ENCODE peak calls at places on chromosomes 7 and 10, in five cellular contexts. X is neuronal stem cell, F is IMR-90, L is H9, V is H1. P is an unnamed sample.

GRCh38 chr7:75985518-75986146 is 8.8 kb downstream of the TMEM120A start:
- DNase-seq in X (no peak), F (no peak), L (no peak), V (no peak), P (no peak)

GRCh38 chr10:110207805-110208613 is 604 bp downstream of the MXI1 start:
- DNase-seq in X (peak; percentile 48), F (peak; percentile 17), L (peak; percentile 57), V (no peak), P (peak; percentile 62)

GRCh38 chr7:26007510-26007909 is 144.5 kb upstream of the NFE2L3 start:
- DNase-seq in X (no peak), F (no peak), L (no peak), V (no peak), P (no peak)

GRCh38 chr7:149770728-149771127 is 2.7 kb downstream of the ZNF467 start:
- DNase-seq in X (no peak), F (no peak), L (no peak), V (no peak), P (no peak)

GRCh38 chr10:63388421-63389031 is 77.3 kb downstream of the JMJD1C start:
- DNase-seq in X (no peak), F (peak; percentile 6), L (no peak), V (no peak), P (peak; percentile 45)

GRCh38 chr10:103745264-103746247 is 109.8 kb downstream of the SH3PXD2A start:
- DNase-seq in X (no peak), F (peak; percentile 44), L (peak; percentile 56), V (no peak), P (no peak)

GRCh38 chr10:68560201-68560915 is at the start of gene TET1:
- DNase-seq in X (peak; percentile 90), F (peak; percentile 59), L (peak; percentile 87), V (peak; percentile 59), P (peak; percentile 78)

GRCh38 chr10:93077860-93078337 is 4.2 kb downstream of the CYP26A1 start:
- DNase-seq in X (no peak), F (no peak), L (no peak), V (no peak), P (no peak)

GRCh38 chr7:148588891-148589215 is 1.7 kb upstream of the C7orf33 start:
- DNase-seq in X (no peak), F (no peak), L (no peak), V (no peak), P (no peak)

GRCh38 chr10:103921750-103922195 is 3.8 kb upstream of the STN1 start:
- DNase-seq in X (no peak), F (peak; percentile 31), L (peak; percentile 63), V (no peak), P (no peak)

GRCh38 chr10:47063858-47064257 is 152.6 kb downstream of the PTPN20 start:
- DNase-seq in X (no peak), F (no peak), L (no peak), V (no peak), P (no peak)

GRCh38 chr10:118564652-118565051 is 30.8 kb downstream of the PRLHR start:
- DNase-seq in X (peak; percentile 21), F (no peak), L (peak; percentile 79), V (no peak), P (no peak)

GRCh38 chr10:94232711-94233383 is 129.9 kb downstream of the NOC3L start:
- DNase-seq in X (no peak), F (no peak), L (no peak), V (no peak), P (no peak)

GRCh38 chr10:34280599-34281374 is 534.3 kb downstream of the PARD3 start:
- DNase-seq in X (no peak), F (peak; percentile 98), L (peak; percentile 43), V (no peak), P (peak; percentile 99)

GRCh38 chr7:5574770-5575269 is 151.2 kb upstream of the TNRC18 start:
- DNase-seq in X (no peak), F (no peak), L (peak; percentile 76), V (no peak), P (no peak)

GRCh38 chr10:26725837-26726727 is 28.6 kb downstream of the PDSS1 start:
- DNase-seq in X (peak; percentile 36), F (peak; percentile 67), L (no peak), V (peak; percentile 5), P (peak; percentile 59)

GRCh38 chr7:73718905-73719805 is at the start of gene STX1A:
- DNase-seq in X (no peak), F (peak; percentile 59), L (peak; percentile 67), V (no peak), P (peak; percentile 67)

GRCh38 chr10:1037098-1037497 is 11.4 kb upstream of the IDI2 start:
- DNase-seq in X (no peak), F (no peak), L (no peak), V (no peak), P (peak; percentile 43)
- H3K27ac ChIP-seq in X (peak overlapping the region; percentile 55), F (no peak overlapping the region), L (no peak overlapping the region), V (no peak overlapping the region), P (no peak overlapping the region)

GRCh38 chr10:122713091-122713885 is 13.6 kb upstream of the C10orf120 start:
- DNase-seq in X (no peak), F (no peak), L (no peak), V (no peak), P (no peak)

GRCh38 chr10:122710576-122710975 is 10.9 kb upstream of the C10orf120 start:
- DNase-seq in X (no peak), F (no peak), L (no peak), V (no peak), P (no peak)

GRCh38 chr10:122721111-122721510 is 21.5 kb upstream of the C10orf120 start:
- DNase-seq in X (no peak), F (no peak), L (no peak), V (no peak), P (no peak)

GRCh38 chr10:122709971-122710370 is 10.3 kb upstream of the C10orf120 start:
- DNase-seq in X (no peak), F (no peak), L (no peak), V (no peak), P (no peak)

GRCh38 chr10:122715576-122715975 is 15.9 kb upstream of the C10orf120 start:
- DNase-seq in X (no peak), F (no peak), L (no peak), V (no peak), P (no peak)
- H2BK15ac ChIP-seq in X (no peak overlapping the region), F (no peak overlapping the region), L (no peak overlapping the region), V (no peak overlapping the region), P (no peak overlapping the region)

GRCh38 chr7:147432068-147432467 is 1158.5 kb upstream of the C7orf33 start:
- DNase-seq in X (peak; percentile 45), F (peak; percentile 48), L (peak; percentile 32), V (no peak), P (no peak)
- H2AFZ ChIP-seq in X (no peak overlapping the region), F (no peak overlapping the region), L (no peak overlapping the region), V (no peak overlapping the region), P (no peak overlapping the region)

GRCh38 chr7:1446611-1447032 is 12.6 kb downstream of the MICALL2 start:
- DNase-seq in X (no peak), F (no peak), L (no peak), V (no peak), P (no peak)

GRCh38 chr7:1449501-1449900 is 9.8 kb downstream of the MICALL2 start:
- DNase-seq in X (no peak), F (no peak), L (no peak), V (no peak), P (no peak)

GRCh38 chr7:1448958-1449357 is 10.3 kb downstream of the MICALL2 start:
- DNase-seq in X (no peak), F (no peak), L (no peak), V (no peak), P (no peak)

GRCh38 chr7:1447112-1447511 is 12.2 kb downstream of the MICALL2 start:
- DNase-seq in X (no peak), F (no peak), L (no peak), V (no peak), P (no peak)

DNA sequence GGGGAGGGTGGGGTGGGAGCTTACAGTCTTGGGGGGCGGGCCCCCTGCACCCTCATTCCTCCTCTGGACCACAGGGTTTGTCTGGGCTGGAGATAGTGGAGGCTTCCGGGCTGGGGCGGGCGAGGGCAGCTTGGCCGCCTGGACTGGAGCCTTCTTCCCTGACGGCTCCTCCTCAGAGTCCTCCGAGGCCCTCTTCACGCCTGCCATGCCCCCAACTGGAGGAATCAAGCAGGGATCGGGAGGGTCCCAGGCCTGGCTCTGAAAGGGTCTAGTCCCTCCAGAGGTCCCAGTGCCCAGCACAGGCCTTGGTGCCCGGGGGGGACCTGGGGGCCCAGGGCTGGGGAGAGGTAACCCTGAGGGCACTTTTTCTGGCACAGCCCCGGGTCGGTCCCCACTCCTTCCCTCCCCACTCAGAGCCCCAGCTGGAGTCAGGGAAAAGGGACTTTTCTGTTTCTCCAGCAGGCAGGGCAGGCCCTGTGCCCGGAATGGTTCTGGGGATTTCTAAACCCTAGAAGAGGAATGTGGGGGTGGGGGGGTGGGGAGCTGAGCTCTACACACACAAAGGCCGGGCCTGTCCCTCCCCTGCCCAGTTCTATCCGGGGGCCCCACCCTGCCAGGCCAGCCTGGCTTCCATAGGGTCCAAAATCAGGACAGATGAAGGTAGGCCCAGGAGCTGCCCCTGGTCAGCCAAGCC is 11.6 kb downstream of the MICALL2 start:
- DNase-seq in X (no peak), F (peak; percentile 50), L (no peak), V (no peak), P (no peak)
- H3K27ac ChIP-seq in X (no peak overlapping the region), F (peak overlapping the region; percentile 87), L (no peak overlapping the region), V (no peak overlapping the region), P (no peak overlapping the region)

P was measured in mesenchymal stem cell.